ENCODE peak calls at places on chromosomes 1 and 21, in four cellular contexts. O, H, M and F are unnamed samples. For H3K4me1 and H3K36me3, the result is how much of the 10 kb centered on the place peaks cover.

GRCh38 chr1:12001249-12001917 is 17.9 kb upstream of the MIIP start:
- DNase-seq in M (no peak), O (no peak), H (peak), F (peak)

GRCh38 chr21:24367936-24368335 is 1239.3 kb downstream of the MRPL39 start:
- DNase-seq in O (no peak), H (no peak), M (no peak), F (peak)

GRCh38 chr1:212951058-212951923 is 950 bp downstream of the VASH2 start:
- DNase-seq in O (no peak), M (no peak), H (peak), F (peak)

GRCh38 chr1:116377564-116378529 is 4.8 kb downstream of the ATP1A1 start:
- DNase-seq in O (no peak), H (peak), M (peak), F (peak)

GRCh38 chr1:234108921-234109320 is 204.4 kb downstream of the SLC35F3 start:
- DNase-seq in O (no peak), H (peak), M (no peak), F (peak)

GRCh38 chr1:155126494-155127104 is 1.1 kb upstream of the EFNA1 start:
- DNase-seq in M (peak), O (no peak), H (peak), F (peak)

GRCh38 chr1:110951161-110951560 is 12.6 kb downstream of the LRIF1 start:
- DNase-seq in H (no peak), O (no peak), M (no peak), F (no peak)

GRCh38 chr1:54453509-54453908 is 47.3 kb upstream of the SSBP3 start:
- DNase-seq in M (no peak), H (no peak), O (no peak), F (no peak)

GRCh38 chr1:30791853-30792252 is 34.3 kb upstream of the LAPTM5 start:
- DNase-seq in O (no peak), M (no peak), H (no peak), F (no peak)

GRCh38 chr1:154994269-154994977 is 1.0 kb downstream of the LENEP start:
- DNase-seq in O (no peak), H (no peak), M (no peak), F (no peak)

GRCh38 chr1:237961710-237962109 is 71.0 kb upstream of the ZP4 start:
- DNase-seq in H (no peak), O (no peak), M (no peak), F (no peak)

GRCh38 chr1:15696956-15697521 is 12.9 kb downstream of the PLEKHM2 start:
- DNase-seq in M (no peak), H (no peak), O (no peak), F (no peak)

GRCh38 chr1:230797376-230798186 is 50.4 kb downstream of the CAPN9 start:
- DNase-seq in M (peak), O (peak), H (peak), F (peak)

GRCh38 chr21:36552458-36552800 is 72.5 kb upstream of the CLDN14 start:
- DNase-seq in H (no peak), O (no peak), M (no peak), F (no peak)

GRCh38 chr1:36664564-36665287 is 182.0 kb upstream of the CSF3R start:
- DNase-seq in M (no peak), O (no peak), H (no peak), F (no peak)

GRCh38 chr1:10209590-10209904 is 823 bp upstream of the KIF1B start:
- DNase-seq in M (no peak), O (no peak), H (no peak), F (no peak)

GRCh38 chr1:10212476-10212875 is 2.1 kb downstream of the KIF1B start:
- DNase-seq in M (no peak), H (no peak), O (no peak), F (no peak)

GRCh38 chr1:10209905-10210810 is at the start of gene KIF1B:
- DNase-seq in O (peak), M (peak), H (peak), F (peak)

GRCh38 chr1:10211805-10212405 is 1.5 kb downstream of the KIF1B start:
- DNase-seq in M (no peak), H (no peak), O (no peak), F (no peak)

DNA sequence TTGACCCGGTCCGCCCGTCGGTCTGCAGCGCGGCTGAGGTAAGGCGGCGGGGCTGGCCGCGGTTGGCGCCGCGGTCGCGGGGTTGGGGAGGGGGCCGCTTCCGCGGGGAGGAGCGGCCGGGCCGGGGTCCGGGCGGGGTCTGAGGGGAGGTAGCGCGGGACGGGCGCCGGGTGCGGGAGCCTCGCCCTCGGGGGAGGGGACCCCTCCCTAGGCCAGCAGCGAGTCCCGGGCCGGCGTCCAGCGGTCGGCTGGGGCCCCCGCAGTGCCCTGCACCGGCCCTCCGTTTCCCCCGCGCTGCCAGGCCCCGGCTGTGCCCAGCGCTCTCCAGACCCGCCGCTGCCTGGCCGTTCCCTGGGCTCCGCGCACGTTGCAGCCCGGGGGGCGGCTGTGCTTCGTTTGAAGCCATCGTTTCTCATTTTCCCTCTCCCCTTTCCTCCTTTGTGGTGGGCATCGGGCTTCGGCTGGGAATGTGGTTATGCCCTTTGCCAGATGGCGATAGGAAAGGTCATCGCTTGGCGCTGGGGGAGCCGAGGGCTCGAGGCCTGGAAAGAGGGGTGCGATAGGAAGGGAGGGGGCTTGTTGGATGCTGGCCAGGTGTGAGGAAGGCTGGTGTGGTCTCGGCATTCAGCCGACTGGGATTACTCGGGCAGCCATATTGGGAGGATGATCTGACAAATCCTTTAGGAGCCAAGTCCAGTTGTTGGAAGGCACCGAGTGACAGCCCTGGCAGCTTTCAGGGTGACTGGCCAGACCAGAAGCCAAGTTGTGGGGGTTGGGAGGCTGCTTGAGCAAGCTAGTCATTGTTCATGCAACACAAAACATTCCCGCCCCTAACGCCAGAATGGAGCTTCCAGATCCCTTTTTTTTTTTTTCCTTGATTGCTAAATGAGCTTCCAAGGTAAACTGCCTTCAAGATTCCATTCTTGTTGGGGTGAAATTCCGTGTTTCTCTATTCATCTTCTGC is 753 bp downstream of the KIF1B start:
- DNase-seq in M (peak), H (peak), O (peak), F (peak)
- H3K4me1 ChIP-seq in M (half or more), H (under half), O (under half), F (under half)

DNA sequence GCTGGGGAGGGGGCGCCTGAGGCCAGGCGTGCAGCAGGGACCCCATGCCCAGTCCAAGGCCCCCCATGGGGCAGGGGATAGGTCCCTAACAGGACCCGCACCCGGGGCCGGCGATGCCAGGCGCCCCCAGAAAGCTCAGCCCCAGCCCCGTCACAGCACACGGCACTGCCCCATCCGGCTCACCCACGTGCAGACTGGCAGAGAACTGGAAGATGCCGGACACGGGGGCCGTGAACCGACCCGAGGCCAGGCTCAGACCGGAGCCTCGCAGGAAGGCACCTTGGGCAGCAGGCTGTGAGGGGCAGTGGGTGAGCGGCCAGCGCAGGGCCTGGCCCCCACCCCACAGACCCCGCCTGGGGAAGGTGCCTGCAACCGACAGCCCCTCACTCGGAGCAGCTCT is 3.3 kb downstream of the C1QTNF12 start:
- DNase-seq in O (no peak), M (no peak), H (no peak), F (no peak)
- H3K36me3 ChIP-seq in O (under half), M (under half), H (under half), F (under half)

GRCh38 chr1:9368356-9368755 is 75.7 kb downstream of the SPSB1 start:
- DNase-seq in H (no peak), O (no peak), M (no peak), F (no peak)
- H3K4me1 ChIP-seq in H (under half), O (under half), M (under half), F (under half)

GRCh38 chr21:44088401-44088780 is 18.8 kb upstream of the PWP2 start:
- DNase-seq in H (no peak), O (no peak), M (no peak), F (no peak)
- H3K36me3 ChIP-seq in H (under half), O (half or more), M (half or more), F (half or more)

DNA sequence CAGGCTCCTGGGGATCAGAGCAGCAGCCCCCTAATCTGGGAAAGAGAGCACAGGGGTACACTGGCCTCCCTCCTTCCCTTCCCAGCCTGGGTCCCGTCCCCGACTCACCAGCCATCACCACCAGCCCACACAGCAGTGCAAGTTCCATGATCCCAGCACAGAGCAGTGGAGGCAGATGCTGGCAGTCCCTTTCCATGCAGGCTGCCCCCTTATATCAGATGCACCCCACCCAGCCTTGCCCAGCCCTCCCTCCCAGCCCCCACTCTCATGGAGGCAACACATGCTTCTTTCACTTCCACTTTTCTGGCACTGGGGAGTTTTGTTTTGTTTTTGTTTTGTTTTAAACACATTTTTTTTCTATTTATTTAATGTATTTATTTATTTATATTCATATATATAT is at the start of gene PLA2G2D:
- DNase-seq in O (no peak), H (no peak), M (no peak), F (no peak)
- H3K4me1 ChIP-seq in O (under half), H (under half), M (under half), F (under half)

GRCh38 chr1:44640178-44640865 is 34.0 kb downstream of the TMEM53 start:
- DNase-seq in H (no peak), M (peak), O (no peak), F (no peak)
- H3K36me3 ChIP-seq in H (under half), M (half or more), O (half or more), F (half or more)